ENCODE peak calls at places on chromosome 11, in ten cellular contexts. One of them, this sample, is unnamed.

GRCh38 chr11:111549869-111550203 is 9.3 kb downstream of the LAYN start:
- DNase-seq in A673: no peak
- DNase-seq in GM20000: no peak
- DNase-seq in astrocyte of the spinal cord: no peak
- DNase-seq in uterus: no peak
- DNase-seq in mammary epithelial cell: no peak
- DNase-seq in GM12865: no peak
- DNase-seq in suprapubic skin: no peak
- DNase-seq in GM13977: no peak
- DNase-seq in psoas muscle: no peak
- DNase-seq in this sample: no peak

GRCh38 chr11:124863826-124864165 is 1.4 kb upstream of the ROBO3 start:
- DNase-seq in astrocyte of the spinal cord: no peak
- DNase-seq in suprapubic skin: no peak
- DNase-seq in psoas muscle: no peak
- DNase-seq in GM13977: no peak
- DNase-seq in mammary epithelial cell: no peak
- DNase-seq in A673: no peak
- DNase-seq in GM20000: no peak
- DNase-seq in GM12865: no peak
- DNase-seq in uterus: no peak
- DNase-seq in this sample: no peak

GRCh38 chr11:71447791-71448256 is 369 bp downstream of the DHCR7 start:
- DNase-seq in psoas muscle: peak; percentile 44
- DNase-seq in astrocyte of the spinal cord: peak; percentile 6
- DNase-seq in GM13977: peak; percentile 59
- DNase-seq in GM20000: peak; percentile 65
- DNase-seq in A673: peak; percentile 53
- DNase-seq in suprapubic skin: no peak
- DNase-seq in mammary epithelial cell: peak; percentile 26
- DNase-seq in GM12865: peak; percentile 22
- DNase-seq in uterus: no peak
- DNase-seq in this sample: peak; percentile 90

GRCh38 chr11:130675456-130675855 is 227.0 kb downstream of the ADAMTS15 start:
- DNase-seq in psoas muscle: peak; percentile 89
- DNase-seq in A673: peak; percentile 37
- DNase-seq in GM12865: no peak
- DNase-seq in suprapubic skin: peak; percentile 88
- DNase-seq in uterus: peak; percentile 59
- DNase-seq in astrocyte of the spinal cord: peak; percentile 60
- DNase-seq in GM13977: no peak
- DNase-seq in GM20000: no peak
- DNase-seq in mammary epithelial cell: no peak
- DNase-seq in this sample: no peak

GRCh38 chr11:110076388-110076965 is 16.7 kb upstream of the ZC3H12C start:
- DNase-seq in GM12865: no peak
- DNase-seq in A673: peak; percentile 97
- DNase-seq in suprapubic skin: no peak
- DNase-seq in GM20000: no peak
- DNase-seq in astrocyte of the spinal cord: no peak
- DNase-seq in mammary epithelial cell: peak; percentile 81
- DNase-seq in psoas muscle: no peak
- DNase-seq in uterus: no peak
- DNase-seq in GM13977: no peak
- DNase-seq in this sample: no peak

GRCh38 chr11:62881579-62882427 is 1.1 kb downstream of the SLC3A2 start:
- DNase-seq in suprapubic skin: peak; percentile 98
- DNase-seq in GM20000: peak; percentile 86
- DNase-seq in GM12865: peak; percentile 91
- DNase-seq in GM13977: peak; percentile 90
- DNase-seq in astrocyte of the spinal cord: peak; percentile 99
- DNase-seq in psoas muscle: peak; percentile 96
- DNase-seq in uterus: peak; percentile 98
- DNase-seq in mammary epithelial cell: peak; percentile 96
- DNase-seq in A673: peak; percentile 99
- DNase-seq in this sample: peak; percentile 95

GRCh38 chr11:125063429-125064043 is 431 bp downstream of the SLC37A2 start:
- DNase-seq in A673: no peak
- DNase-seq in GM12865: no peak
- DNase-seq in GM20000: peak; percentile 57
- DNase-seq in psoas muscle: no peak
- DNase-seq in mammary epithelial cell: no peak
- DNase-seq in GM13977: no peak
- DNase-seq in uterus: no peak
- DNase-seq in suprapubic skin: no peak
- DNase-seq in astrocyte of the spinal cord: no peak
- DNase-seq in this sample: peak; percentile 86

GRCh38 chr11:35619030-35619753 is 932 bp downstream of the FJX1 start:
- DNase-seq in GM12865: peak; percentile 77
- DNase-seq in suprapubic skin: peak; percentile 65
- DNase-seq in mammary epithelial cell: peak; percentile 71
- DNase-seq in GM20000: peak; percentile 66
- DNase-seq in psoas muscle: peak; percentile 53
- DNase-seq in GM13977: peak; percentile 66
- DNase-seq in A673: peak; percentile 95
- DNase-seq in uterus: peak; percentile 24
- DNase-seq in astrocyte of the spinal cord: peak; percentile 64
- DNase-seq in this sample: no peak

GRCh38 chr11:63761870-63762661 is 6.5 kb downstream of the ZFTA start:
- DNase-seq in GM12865: no peak
- DNase-seq in psoas muscle: peak; percentile 28
- DNase-seq in GM13977: no peak
- DNase-seq in mammary epithelial cell: no peak
- DNase-seq in uterus: peak; percentile 34
- DNase-seq in A673: peak; percentile 94
- DNase-seq in GM20000: peak; percentile 23
- DNase-seq in astrocyte of the spinal cord: no peak
- DNase-seq in suprapubic skin: no peak
- DNase-seq in this sample: no peak

GRCh38 chr11:108237058-108237481 is 14.2 kb downstream of the ATM start:
- DNase-seq in suprapubic skin: no peak
- DNase-seq in A673: no peak
- DNase-seq in psoas muscle: no peak
- DNase-seq in GM12865: peak; percentile 32
- DNase-seq in uterus: no peak
- DNase-seq in astrocyte of the spinal cord: no peak
- DNase-seq in GM13977: no peak
- DNase-seq in GM20000: no peak
- DNase-seq in mammary epithelial cell: no peak
- DNase-seq in this sample: no peak

GRCh38 chr11:91664521-91664920 is 560.1 kb upstream of the FAT3 start:
- DNase-seq in GM20000: no peak
- DNase-seq in A673: peak; percentile 10
- DNase-seq in GM13977: no peak
- DNase-seq in uterus: no peak
- DNase-seq in astrocyte of the spinal cord: peak; percentile 12
- DNase-seq in mammary epithelial cell: no peak
- DNase-seq in GM12865: no peak
- DNase-seq in suprapubic skin: no peak
- DNase-seq in psoas muscle: no peak
- DNase-seq in this sample: no peak

GRCh38 chr11:15845261-15845660 is 511.1 kb downstream of the SOX6 start:
- DNase-seq in suprapubic skin: no peak
- DNase-seq in GM20000: no peak
- DNase-seq in psoas muscle: no peak
- DNase-seq in astrocyte of the spinal cord: no peak
- DNase-seq in GM13977: no peak
- DNase-seq in uterus: no peak
- DNase-seq in mammary epithelial cell: no peak
- DNase-seq in GM12865: no peak
- DNase-seq in A673: no peak
- DNase-seq in this sample: no peak

GRCh38 chr11:76238551-76238950 is 32.2 kb upstream of the WNT11 start:
- DNase-seq in psoas muscle: peak; percentile 8
- DNase-seq in A673: no peak
- DNase-seq in GM20000: no peak
- DNase-seq in astrocyte of the spinal cord: no peak
- DNase-seq in suprapubic skin: no peak
- DNase-seq in mammary epithelial cell: no peak
- DNase-seq in uterus: no peak
- DNase-seq in GM13977: no peak
- DNase-seq in GM12865: no peak
- DNase-seq in this sample: no peak

GRCh38 chr11:116696381-116696941 is 76.3 kb downstream of the BUD13 start:
- DNase-seq in mammary epithelial cell: no peak
- DNase-seq in suprapubic skin: peak; percentile 39
- DNase-seq in A673: no peak
- DNase-seq in psoas muscle: no peak
- DNase-seq in GM12865: no peak
- DNase-seq in GM13977: no peak
- DNase-seq in astrocyte of the spinal cord: peak; percentile 31
- DNase-seq in GM20000: no peak
- DNase-seq in uterus: no peak
- DNase-seq in this sample: no peak

GRCh38 chr11:45568031-45568430 is 97.4 kb downstream of the CHST1 start:
- DNase-seq in mammary epithelial cell: no peak
- DNase-seq in GM13977: no peak
- DNase-seq in GM20000: no peak
- DNase-seq in astrocyte of the spinal cord: no peak
- DNase-seq in A673: no peak
- DNase-seq in GM12865: no peak
- DNase-seq in suprapubic skin: no peak
- DNase-seq in psoas muscle: no peak
- DNase-seq in uterus: no peak
- DNase-seq in this sample: no peak

GRCh38 chr11:99117603-99118002 is 96.9 kb downstream of the CNTN5 start:
- DNase-seq in uterus: no peak
- DNase-seq in GM20000: no peak
- DNase-seq in suprapubic skin: no peak
- DNase-seq in GM13977: no peak
- DNase-seq in A673: peak; percentile 21
- DNase-seq in mammary epithelial cell: no peak
- DNase-seq in GM12865: peak; percentile 5
- DNase-seq in astrocyte of the spinal cord: no peak
- DNase-seq in psoas muscle: no peak
- DNase-seq in this sample: no peak
- TF ChIP-seq CTCF in uterus: no peak
- TF ChIP-seq CTCF in GM20000: no peak
- TF ChIP-seq CTCF in suprapubic skin: no peak
- TF ChIP-seq CTCF in GM13977: no peak
- TF ChIP-seq CTCF in A673: peak; percentile 35
- TF ChIP-seq CTCF in mammary epithelial cell: no peak
- TF ChIP-seq CTCF in GM12865: no peak
- TF ChIP-seq CTCF in astrocyte of the spinal cord: no peak
- TF ChIP-seq CTCF in psoas muscle: no peak
- TF ChIP-seq CTCF in this sample: no peak

GRCh38 chr11:67630943-67631331 is 1.2 kb upstream of the NUDT8 start:
- DNase-seq in astrocyte of the spinal cord: no peak
- DNase-seq in GM12865: no peak
- DNase-seq in suprapubic skin: no peak
- DNase-seq in GM13977: no peak
- DNase-seq in A673: no peak
- DNase-seq in uterus: no peak
- DNase-seq in mammary epithelial cell: no peak
- DNase-seq in GM20000: no peak
- DNase-seq in psoas muscle: no peak
- DNase-seq in this sample: no peak
- TF ChIP-seq CTCF in astrocyte of the spinal cord: no peak
- TF ChIP-seq CTCF in GM12865: no peak
- TF ChIP-seq CTCF in suprapubic skin: no peak
- TF ChIP-seq CTCF in GM13977: no peak
- TF ChIP-seq CTCF in A673: no peak
- TF ChIP-seq CTCF in uterus: no peak
- TF ChIP-seq CTCF in mammary epithelial cell: no peak
- TF ChIP-seq CTCF in GM20000: no peak
- TF ChIP-seq CTCF in psoas muscle: no peak
- TF ChIP-seq CTCF in this sample: no peak

GRCh38 chr11:119297938-119298337 is 19.0 kb downstream of the MCAM start:
- DNase-seq in A673: no peak
- DNase-seq in mammary epithelial cell: no peak
- DNase-seq in GM12865: no peak
- DNase-seq in psoas muscle: no peak
- DNase-seq in GM13977: no peak
- DNase-seq in astrocyte of the spinal cord: no peak
- DNase-seq in uterus: no peak
- DNase-seq in suprapubic skin: no peak
- DNase-seq in GM20000: no peak
- DNase-seq in this sample: no peak

GRCh38 chr11:119293461-119293860 is 23.5 kb downstream of the MCAM start:
- DNase-seq in GM13977: no peak
- DNase-seq in psoas muscle: no peak
- DNase-seq in suprapubic skin: no peak
- DNase-seq in GM12865: no peak
- DNase-seq in astrocyte of the spinal cord: no peak
- DNase-seq in A673: no peak
- DNase-seq in mammary epithelial cell: no peak
- DNase-seq in uterus: no peak
- DNase-seq in GM20000: no peak
- DNase-seq in this sample: no peak

GRCh38 chr11:119298726-119299125 is 18.2 kb downstream of the MCAM start:
- DNase-seq in psoas muscle: peak; percentile 78
- DNase-seq in uterus: no peak
- DNase-seq in suprapubic skin: no peak
- DNase-seq in GM13977: no peak
- DNase-seq in mammary epithelial cell: no peak
- DNase-seq in A673: no peak
- DNase-seq in GM12865: no peak
- DNase-seq in astrocyte of the spinal cord: no peak
- DNase-seq in GM20000: no peak
- DNase-seq in this sample: no peak

GRCh38 chr11:119290894-119291497 is 25.9 kb downstream of the MCAM start:
- DNase-seq in mammary epithelial cell: no peak
- DNase-seq in astrocyte of the spinal cord: no peak
- DNase-seq in psoas muscle: no peak
- DNase-seq in A673: no peak
- DNase-seq in uterus: no peak
- DNase-seq in GM12865: no peak
- DNase-seq in suprapubic skin: no peak
- DNase-seq in GM20000: no peak
- DNase-seq in GM13977: no peak
- DNase-seq in this sample: no peak

GRCh38 chr11:119295178-119295577 is 21.8 kb downstream of the MCAM start:
- DNase-seq in GM13977: no peak
- DNase-seq in suprapubic skin: no peak
- DNase-seq in GM20000: no peak
- DNase-seq in uterus: no peak
- DNase-seq in psoas muscle: no peak
- DNase-seq in astrocyte of the spinal cord: no peak
- DNase-seq in A673: no peak
- DNase-seq in mammary epithelial cell: peak; percentile 67
- DNase-seq in GM12865: no peak
- DNase-seq in this sample: no peak
- TF ChIP-seq CTCF in GM13977: no peak
- TF ChIP-seq CTCF in suprapubic skin: no peak
- TF ChIP-seq CTCF in GM20000: no peak
- TF ChIP-seq CTCF in uterus: no peak
- TF ChIP-seq CTCF in psoas muscle: no peak
- TF ChIP-seq CTCF in astrocyte of the spinal cord: no peak
- TF ChIP-seq CTCF in A673: peak; percentile 7
- TF ChIP-seq CTCF in mammary epithelial cell: peak; percentile 37
- TF ChIP-seq CTCF in GM12865: no peak
- TF ChIP-seq CTCF in this sample: no peak

DNA sequence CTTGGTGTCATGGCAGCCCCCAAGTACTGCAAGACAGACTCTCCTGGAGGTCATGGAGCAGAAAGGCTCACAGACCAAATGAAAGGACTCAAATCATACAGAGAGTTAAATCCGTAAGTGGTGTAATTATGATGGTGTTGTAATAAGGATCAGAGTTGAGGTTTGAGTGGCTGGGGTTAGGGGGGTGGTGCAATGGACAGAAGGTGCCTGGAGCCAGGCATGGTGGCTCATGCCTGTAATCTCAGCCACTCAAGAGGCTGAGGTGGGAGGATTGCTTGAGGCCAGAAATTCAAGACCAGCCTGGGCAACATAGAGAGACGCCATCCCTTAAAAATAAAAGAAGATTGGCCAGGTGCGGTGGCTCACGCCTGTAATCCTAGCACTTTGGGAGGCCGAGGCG is 18.7 kb downstream of the ART5 start:
- DNase-seq in astrocyte of the spinal cord: no peak
- DNase-seq in psoas muscle: no peak
- DNase-seq in GM13977: no peak
- DNase-seq in GM20000: no peak
- DNase-seq in suprapubic skin: no peak
- DNase-seq in uterus: no peak
- DNase-seq in GM12865: no peak
- DNase-seq in mammary epithelial cell: no peak
- DNase-seq in A673: no peak
- DNase-seq in this sample: no peak
- TF ChIP-seq CTCF in astrocyte of the spinal cord: no peak
- TF ChIP-seq CTCF in psoas muscle: no peak
- TF ChIP-seq CTCF in GM13977: no peak
- TF ChIP-seq CTCF in GM20000: no peak
- TF ChIP-seq CTCF in suprapubic skin: no peak
- TF ChIP-seq CTCF in uterus: no peak
- TF ChIP-seq CTCF in GM12865: no peak
- TF ChIP-seq CTCF in mammary epithelial cell: no peak
- TF ChIP-seq CTCF in A673: no peak
- TF ChIP-seq CTCF in this sample: no peak